ENCODE peak calls at places on chromosomes 3 and 15, in four cellular contexts. J is psoas muscle, X is GM20000, P is fibroblast of pulmonary artery. O is an unnamed sample.
A peak's percentile ranks its signal among the peaks of the same experiment; 100 is the strongest.

GRCh38 chr3:12454076-12454807 is 30.0 kb upstream of the TSEN2 start:
- DNase-seq in J (no peak), X (no peak), P (no peak), O (peak; percentile 27)

GRCh38 chr3:73461582-73461981 is 163.2 kb downstream of the PDZRN3 start:
- DNase-seq in P (peak; percentile 34), J (no peak), X (no peak), O (no peak)

GRCh38 chr3:52094591-52095485 is 38.5 kb upstream of the DUSP7 start:
- DNase-seq in X (no peak), P (no peak), J (no peak), O (no peak)

GRCh38 chr15:99486371-99487336 is 79.1 kb upstream of the MEF2A start:
- DNase-seq in J (peak; percentile 88), P (peak; percentile 74), X (no peak), O (peak; percentile 79)

GRCh38 chr15:42152196-42152920 is 4.1 kb downstream of the PLA2G4F start:
- DNase-seq in P (no peak), X (no peak), J (peak; percentile 51), O (no peak)

GRCh38 chr3:86104154-86104553 is 886.8 kb downstream of the VGLL3 start:
- DNase-seq in J (no peak), X (no peak), P (no peak), O (no peak)

GRCh38 chr3:43902415-43902814 is 211.7 kb downstream of the ABHD5 start:
- DNase-seq in J (no peak), X (no peak), P (no peak), O (no peak)

GRCh38 chr15:58332676-58333400 is 99.0 kb upstream of the LIPC start:
- DNase-seq in P (peak; percentile 41), X (no peak), J (no peak), O (no peak)

GRCh38 chr15:29838352-29839010 is 16.2 kb upstream of the TJP1 start:
- DNase-seq in X (no peak), J (no peak), P (no peak), O (no peak)

GRCh38 chr15:39251413-39252197 is 329.3 kb upstream of the THBS1 start:
- DNase-seq in J (no peak), X (no peak), P (peak; percentile 64), O (no peak)

GRCh38 chr15:78083687-78084358 is 6.3 kb upstream of the TBC1D2B start:
- DNase-seq in P (no peak), J (no peak), X (peak; percentile 37), O (no peak)

GRCh38 chr3:194042947-194043346 is 93.0 kb upstream of the HES1 start:
- DNase-seq in P (peak; percentile 57), X (no peak), J (no peak), O (no peak)

GRCh38 chr15:92818658-92819311 is 81.3 kb upstream of the CHD2 start:
- DNase-seq in P (no peak), J (no peak), X (no peak), O (no peak)

GRCh38 chr15:85941186-85941855 is 138.3 kb upstream of the AGBL1 start:
- DNase-seq in P (no peak), J (peak; percentile 17), X (no peak), O (peak; percentile 35)

GRCh38 chr3:106342386-106342785 is 473.6 kb upstream of the CBLB start:
- DNase-seq in J (no peak), X (no peak), P (no peak), O (no peak)

GRCh38 chr15:83268147-83268546 is 16.3 kb downstream of the BNC1 start:
- DNase-seq in J (no peak), X (no peak), P (no peak), O (no peak)

GRCh38 chr15:98703291-98703690 is 55.0 kb downstream of the IGF1R start:
- DNase-seq in P (no peak), X (no peak), J (no peak), O (no peak)

GRCh38 chr3:42031808-42032475 is 59.2 kb upstream of the TRAK1 start:
- DNase-seq in X (no peak), J (no peak), P (peak; percentile 52), O (no peak)

GRCh38 chr15:33098082-33099058 is 96.1 kb downstream of the FMN1 start:
- DNase-seq in P (peak; percentile 68), X (no peak), J (no peak), O (peak; percentile 3)

GRCh38 chr15:78388865-78389264 is 48.7 kb downstream of the CRABP1 start:
- DNase-seq in J (no peak), P (no peak), X (no peak), O (no peak)

GRCh38 chr15:36498401-36498800 is 81.0 kb upstream of the CDIN1 start:
- DNase-seq in P (peak; percentile 28), X (no peak), J (no peak), O (no peak)

GRCh38 chr15:35548435-35548834 is 2.5 kb upstream of the DPH6 start:
- DNase-seq in X (no peak), J (no peak), P (no peak), O (peak; percentile 8)

GRCh38 chr15:84387086-84387485 is 151.5 kb downstream of the GOLGA6L4 start:
- DNase-seq in X (no peak), J (no peak), P (no peak), O (no peak)

GRCh38 chr15:47673343-47673761 is 44.0 kb upstream of the SEMA6D start:
- DNase-seq in J (no peak), X (no peak), P (peak; percentile 58), O (no peak)

GRCh38 chr15:29424118-29424517 is 154.5 kb upstream of the NSMCE3 start:
- DNase-seq in X (no peak), J (no peak), P (no peak), O (no peak)

GRCh38 chr3:100063929-100064461 is 50.3 kb downstream of the FILIP1L start:
- DNase-seq in J (no peak), P (peak; percentile 48), X (no peak), O (no peak)

GRCh38 chr15:48579945-48580671 is 65.4 kb downstream of the FBN1 start:
- DNase-seq in X (no peak), P (peak; percentile 54), J (no peak), O (no peak)

GRCh38 chr15:62972814-62973213 is 69.7 kb upstream of the TPM1 start:
- DNase-seq in X (no peak), P (peak; percentile 72), J (no peak), O (peak; percentile 93)

GRCh38 chr15:77347197-77347596 is 72.7 kb downstream of the PEAK1 start:
- DNase-seq in P (peak; percentile 26), X (no peak), J (no peak), O (no peak)

GRCh38 chr15:47513496-47513895 is 203.8 kb upstream of the SEMA6D start:
- DNase-seq in X (no peak), J (no peak), P (no peak), O (no peak)

GRCh38 chr15:75450307-75451201 is 936 bp downstream of the SIN3A start:
- DNase-seq in P (peak; percentile 97), J (peak; percentile 96), X (peak; percentile 83), O (peak; percentile 98)
- TF ChIP-seq CTCF in P (no peak), J (no peak), X (no peak), O (no peak)

GRCh38 chr3:184040010-184040409 is 8.5 kb downstream of the HTR3D start:
- DNase-seq in X (no peak), P (peak; percentile 54), J (no peak), O (peak; percentile 49)
- TF ChIP-seq CTCF in X (no peak), P (peak; percentile 56), J (peak; percentile 37), O (peak; percentile 13)

GRCh38 chr3:122299872-122300460 is 25.1 kb upstream of the CSTA start:
- DNase-seq in X (no peak), P (peak; percentile 34), J (no peak), O (peak; percentile 55)
- TF ChIP-seq CTCF in X (peak; percentile 13), P (peak; percentile 56), J (peak; percentile 21), O (peak; percentile 33)

DNA sequence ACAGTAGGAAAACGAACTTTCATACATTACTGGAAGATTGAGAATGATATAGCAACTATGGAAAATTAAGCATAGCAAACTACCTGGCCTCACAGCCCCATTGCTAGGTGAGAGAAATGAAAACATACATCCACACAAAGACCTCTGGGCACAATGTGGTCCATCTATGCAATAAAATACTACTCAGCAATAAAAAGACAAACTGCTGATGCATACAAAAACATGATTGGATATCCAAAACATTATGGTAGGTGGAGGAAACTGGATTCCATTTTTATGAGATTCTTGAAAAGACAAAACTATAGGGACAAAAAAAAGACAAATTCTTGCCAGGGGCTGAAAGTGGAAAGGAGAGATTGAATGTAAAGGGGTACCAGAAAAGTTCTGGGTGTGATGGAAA is 308.8 kb downstream of the OCA2 start:
- DNase-seq in P (no peak), J (no peak), X (no peak), O (no peak)
- TF ChIP-seq CTCF in P (no peak), J (no peak), X (no peak), O (no peak)

DNA sequence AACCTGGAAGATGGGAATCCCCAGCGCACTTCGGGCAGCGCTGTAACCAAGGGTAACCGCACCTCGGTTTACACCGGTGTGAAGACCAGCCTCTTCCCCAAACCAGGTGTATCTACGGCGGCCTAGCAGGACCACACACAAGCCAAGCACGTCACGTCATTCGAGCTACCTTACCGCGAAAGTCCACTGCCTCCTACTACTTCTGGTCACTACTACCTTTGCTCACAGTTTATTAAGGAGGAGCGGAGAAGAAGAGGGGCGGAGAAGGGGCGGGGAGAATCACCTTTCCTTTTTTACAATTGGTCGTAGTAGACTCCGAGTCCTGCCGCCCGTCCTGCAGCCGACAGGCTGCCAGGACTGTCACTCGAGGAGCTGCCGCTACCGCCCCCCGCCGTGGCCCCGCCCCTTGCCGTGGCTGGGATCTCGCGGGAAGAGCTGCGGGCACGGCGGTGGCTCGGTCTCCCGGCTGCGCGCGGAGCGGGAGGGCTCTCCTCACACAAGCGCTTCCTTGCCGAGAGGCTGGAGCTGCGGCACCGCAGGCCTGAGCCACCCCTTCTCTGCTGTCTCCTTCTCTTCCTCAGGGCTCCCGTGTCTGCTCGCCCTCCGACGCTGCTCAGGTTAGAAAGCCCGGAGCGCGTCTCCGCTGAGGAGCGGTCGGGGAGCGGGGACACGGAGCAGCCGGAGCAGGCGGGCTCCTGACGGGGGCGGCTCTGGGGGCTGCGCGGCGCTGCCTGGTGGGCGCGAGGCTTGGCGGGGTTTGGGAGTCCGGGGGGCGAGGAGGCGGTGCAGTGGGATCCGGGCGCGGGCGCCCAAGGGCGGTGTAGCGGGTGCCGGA is at the start of gene GLCE:
- DNase-seq in X (peak; percentile 98), P (peak; percentile 96), J (peak; percentile 96), O (peak; percentile 98)
- TF ChIP-seq CTCF in X (no peak), P (no peak), J (no peak), O (no peak)

DNA sequence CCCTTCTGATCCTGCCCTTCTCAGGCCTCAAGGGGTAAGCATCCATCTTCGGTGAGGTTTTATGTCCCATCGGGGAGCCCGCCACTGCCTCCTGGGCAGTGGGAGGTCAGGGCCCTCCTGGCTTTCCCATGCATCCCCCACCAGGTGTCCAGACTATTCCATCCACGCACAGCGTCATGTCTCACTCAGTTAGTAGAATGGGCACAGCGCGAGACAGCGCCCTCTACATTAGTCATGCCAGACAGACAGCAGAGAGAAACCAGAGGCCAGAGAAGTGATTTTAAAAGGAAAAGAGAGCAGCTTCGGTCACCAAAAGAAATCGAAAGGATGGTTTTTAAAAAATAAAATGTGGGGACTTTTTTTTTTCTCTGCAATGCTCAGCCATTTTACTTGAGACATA is 49.8 kb downstream of the ZDHHC3 start:
- DNase-seq in X (no peak), P (no peak), J (no peak), O (no peak)
- TF ChIP-seq CTCF in X (no peak), P (no peak), J (no peak), O (no peak)

GRCh38 chr15:65101891-65102708 is 12.9 kb downstream of the UBAP1L start:
- DNase-seq in J (no peak), X (no peak), P (no peak), O (no peak)
- TF ChIP-seq CTCF in J (no peak), X (no peak), P (no peak), O (no peak)

GRCh38 chr3:98798820-98799219 is 35.7 kb downstream of the ST3GAL6 start:
- DNase-seq in P (no peak), X (no peak), J (no peak), O (no peak)
- TF ChIP-seq CTCF in P (no peak), X (no peak), J (peak; percentile 41), O (no peak)